ENCODE peak calls at places on chromosome 7, in four cellular contexts. S is OCI-LY7; I is CD8-positive, alpha-beta T cell; G is Peyer's patch. Q is an unnamed sample.

GRCh38 chr7:29319719-29320521 is 125.3 kb downstream of the CHN2 start:
- DNase-seq in S (peak; percentile 3), I (no peak), G (no peak), Q (no peak)

GRCh38 chr7:24742764-24743163 is 14.5 kb downstream of the GSDME start:
- DNase-seq in G (no peak), S (no peak), I (no peak), Q (no peak)

GRCh38 chr7:102912742-102913141 is at the start of gene LRRC17:
- DNase-seq in G (no peak), I (no peak), S (no peak), Q (no peak)

GRCh38 chr7:129368389-129368986 is 65.7 kb upstream of the STRIP2 start:
- DNase-seq in S (peak; percentile 10), I (no peak), G (no peak), Q (no peak)

GRCh38 chr7:40369641-40370277 is 235.0 kb downstream of the SUGCT start:
- DNase-seq in S (no peak), G (no peak), I (no peak), Q (no peak)

GRCh38 chr7:25804154-25804553 is 347.8 kb upstream of the NFE2L3 start:
- DNase-seq in G (no peak), S (no peak), I (no peak), Q (no peak)

GRCh38 chr7:23230586-23231195 is 15.9 kb upstream of the GPNMB start:
- DNase-seq in I (no peak), G (no peak), S (no peak), Q (no peak)

GRCh38 chr7:8131694-8132605 is 130.0 kb downstream of the ICA1 start:
- DNase-seq in S (no peak), I (peak; percentile 74), G (no peak), Q (no peak)

GRCh38 chr7:38830826-38831225 is 78.2 kb downstream of the VPS41 start:
- DNase-seq in S (no peak), G (no peak), I (no peak), Q (no peak)

GRCh38 chr7:29485376-29486190 is 78.1 kb upstream of the PRR15 start:
- DNase-seq in S (no peak), G (peak; percentile 52), I (no peak), Q (no peak)

GRCh38 chr7:1065263-1066260 is 21.2 kb downstream of the GPR146 start:
- DNase-seq in G (peak; percentile 89), I (peak; percentile 79), S (peak; percentile 80), Q (peak; percentile 49)

GRCh38 chr7:114988035-114988434 is 66.1 kb downstream of the MDFIC start:
- DNase-seq in G (no peak), S (no peak), I (no peak), Q (no peak)

GRCh38 chr7:1742555-1743303 is 72.7 kb downstream of the ELFN1 start:
- DNase-seq in I (peak; percentile 64), S (no peak), G (no peak), Q (no peak)

GRCh38 chr7:141113131-141113530 is 39.3 kb downstream of the TMEM178B start:
- DNase-seq in S (no peak), I (no peak), G (no peak), Q (no peak)

GRCh38 chr7:19916011-19916410 is 142.6 kb upstream of the TMEM196 start:
- DNase-seq in I (no peak), S (no peak), G (no peak), Q (no peak)

GRCh38 chr7:43647772-43648643 is 65.1 kb downstream of the STK17A start:
- DNase-seq in S (peak; percentile 57), I (peak; percentile 53), G (no peak), Q (peak; percentile 93)

GRCh38 chr7:7970620-7971307 is 2.2 kb downstream of the GLCCI1 start:
- DNase-seq in S (peak; percentile 47), G (no peak), I (no peak), Q (no peak)

GRCh38 chr7:158842486-158842885 is 13.2 kb upstream of the ESYT2 start:
- DNase-seq in G (no peak), I (no peak), S (no peak), Q (no peak)

GRCh38 chr7:44884553-44885393 is 557 bp downstream of the PURB start:
- DNase-seq in S (peak; percentile 64), I (peak; percentile 60), G (no peak), Q (peak; percentile 74)

GRCh38 chr7:727104-727805 is at the start of gene PRKAR1B:
- DNase-seq in I (peak; percentile 40), G (peak; percentile 67), S (peak; percentile 71), Q (no peak)

GRCh38 chr7:64863969-64864368 is 39.1 kb upstream of the ZNF273 start:
- DNase-seq in I (no peak), S (no peak), G (no peak), Q (no peak)

GRCh38 chr7:52938455-52939133 is 96.8 kb upstream of the POM121L12 start:
- DNase-seq in G (no peak), S (no peak), I (no peak), Q (no peak)

GRCh38 chr7:116162236-116162635 is 48.1 kb upstream of the TES start:
- DNase-seq in G (no peak), S (no peak), I (no peak), Q (no peak)

GRCh38 chr7:116166167-116166566 is 44.2 kb upstream of the TES start:
- DNase-seq in S (no peak), I (no peak), G (no peak), Q (no peak)

GRCh38 chr7:116162992-116163391 is 47.3 kb upstream of the TES start:
- DNase-seq in S (no peak), G (no peak), I (no peak), Q (no peak)

GRCh38 chr7:116165717-116166116 is 44.6 kb upstream of the TES start:
- DNase-seq in G (no peak), I (no peak), S (no peak), Q (no peak)

GRCh38 chr7:116164552-116164951 is 45.8 kb upstream of the TES start:
- DNase-seq in S (no peak), G (no peak), I (no peak), Q (no peak)
- H3K27ac ChIP-seq in S (no peak overlapping the region), G (no peak overlapping the region), I (no peak overlapping the region), Q (no peak overlapping the region)

GRCh38 chr7:4241791-4242190 is 440.3 kb upstream of the FOXK1 start:
- DNase-seq in I (no peak), S (no peak), G (no peak), Q (no peak)
- TF ChIP-seq CTCF in I (no peak), S (no peak), G (no peak), Q (no peak)

GRCh38 chr7:155489862-155490696 is 32.1 kb downstream of the EN2 start:
- DNase-seq in S (no peak), I (no peak), G (no peak), Q (no peak)
- H3K4me3 ChIP-seq in S (no peak overlapping the region), I (peak overlapping the region; percentile 58), G (peak overlapping the region; percentile 48), Q (peak overlapping the region; percentile 31)

GRCh38 chr7:127833641-127834040 is 181.6 kb downstream of the SND1 start:
- DNase-seq in S (no peak), G (no peak), I (no peak), Q (no peak)
- H3K27ac ChIP-seq in S (no peak overlapping the region), G (no peak overlapping the region), I (no peak overlapping the region), Q (no peak overlapping the region)

GRCh38 chr7:123472327-123472726 is 62.1 kb downstream of the IQUB start:
- DNase-seq in I (no peak), G (no peak), S (no peak), Q (no peak)
- TF ChIP-seq CTCF in I (no peak), G (no peak), S (no peak), Q (no peak)

DNA sequence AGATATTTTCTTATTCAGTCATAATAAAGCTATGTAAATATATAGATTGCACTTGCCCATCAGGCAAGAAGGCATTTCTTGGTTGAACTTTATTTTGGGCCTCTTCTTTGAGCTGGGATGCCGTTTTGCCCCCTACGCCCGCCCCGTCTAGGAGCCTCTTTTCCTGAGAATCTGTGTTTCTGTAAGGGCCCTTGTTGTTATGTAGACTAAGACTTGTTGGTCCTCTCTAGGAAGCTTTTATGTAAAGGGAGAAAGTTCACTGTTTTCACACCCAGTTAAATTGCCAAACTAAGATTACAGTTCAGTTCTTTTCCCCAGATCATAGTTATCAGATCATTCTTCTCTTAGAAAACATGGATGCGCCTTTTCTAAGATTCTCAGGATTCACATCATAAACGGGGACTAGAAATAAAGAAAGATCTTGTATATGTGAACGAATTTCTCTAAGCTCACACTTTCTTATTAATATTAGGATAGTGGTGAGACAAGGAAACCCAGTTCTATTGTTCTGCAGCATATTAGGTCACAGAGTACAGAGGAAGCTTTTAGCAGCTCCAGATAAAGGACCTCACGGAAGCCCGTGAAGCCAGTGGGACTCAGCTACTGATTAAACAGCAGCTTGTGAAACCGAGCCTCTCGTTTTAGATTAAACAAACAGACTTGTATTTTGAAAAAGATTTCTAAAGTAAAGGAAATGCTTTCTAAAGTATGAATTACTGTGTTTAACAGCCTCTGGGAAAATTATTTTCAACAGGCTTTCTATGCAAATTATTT is 3.8 kb downstream of the LMTK2 start:
- DNase-seq in S (no peak), I (no peak), G (no peak), Q (no peak)
- H3K4me3 ChIP-seq in S (no peak overlapping the region), I (no peak overlapping the region), G (no peak overlapping the region), Q (no peak overlapping the region)

GRCh38 chr7:99631311-99632109 is 14.8 kb downstream of the ZSCAN25 start:
- DNase-seq in G (no peak), S (peak; percentile 9), I (peak; percentile 39), Q (no peak)
- H3K27ac ChIP-seq in G (no peak overlapping the region), S (no peak overlapping the region), I (no peak overlapping the region), Q (no peak overlapping the region)

GRCh38 chr7:151431768-151432311 is 8.1 kb downstream of the CRYGN start:
- DNase-seq in G (no peak), I (no peak), S (no peak), Q (no peak)
- TF ChIP-seq CTCF in G (no peak), I (no peak), S (no peak), Q (no peak)

GRCh38 chr7:76267835-76268183 is 34.7 kb upstream of the HSPB1 start:
- DNase-seq in I (no peak), S (no peak), G (no peak), Q (no peak)
- H3K4me3 ChIP-seq in I (no peak overlapping the region), S (no peak overlapping the region), G (no peak overlapping the region), Q (peak overlapping the region; percentile 45)